ENCODE peak calls at places on chromosomes 2 and 18, in five cellular contexts. H is BJ; Z is GM10248; L is activated CD4-positive, alpha-beta T cell treated with anti-CD3 and anti-CD28 coated beads for 48 hours; N is stimulated activated CD8-positive, alpha-beta memory T cell treated with anti-CD3 and anti-CD28 coated beads, Interleukin-7, amount 100 ng/mL, for 1 hour. I is an unnamed sample.

GRCh38 chr2:112834379-112835014 is 2.1 kb downstream of the IL1B start:
- DNase-seq in H (no peak), Z (no peak), L (no peak), N (no peak), I (no peak)

GRCh38 chr2:12718662-12719399 is 2.1 kb downstream of the TRIB2 start:
- DNase-seq in H (no peak), Z (no peak), L (peak), N (no peak), I (peak)

GRCh38 chr2:187782301-187782700 is 228.1 kb upstream of the TFPI start:
- DNase-seq in H (no peak), Z (no peak), L (no peak), N (no peak), I (no peak)

GRCh38 chr2:199379251-199379650 is 78.5 kb downstream of the SATB2 start:
- DNase-seq in H (no peak), Z (no peak), L (no peak), N (no peak), I (peak)

GRCh38 chr2:61585383-61585782 is 47.2 kb upstream of the XPO1 start:
- DNase-seq in H (no peak), Z (peak), L (no peak), N (no peak), I (no peak)

GRCh38 chr2:118186110-118186857 is 98.0 kb downstream of the INSIG2 start:
- DNase-seq in H (peak), Z (peak), L (peak), N (peak), I (peak)

GRCh38 chr2:96116879-96117533 is 635 bp upstream of the ADRA2B start:
- DNase-seq in H (no peak), Z (peak), L (peak), N (no peak), I (peak)

GRCh38 chr2:33372940-33373553 is 103.4 kb upstream of the RASGRP3 start:
- DNase-seq in H (no peak), Z (peak), L (peak), N (no peak), I (no peak)

GRCh38 chr2:11507517-11507916 is 26.3 kb upstream of the GREB1 start:
- DNase-seq in H (no peak), Z (no peak), L (no peak), N (no peak), I (no peak)

GRCh38 chr2:28979041-28979440 is 2.1 kb upstream of the TOGARAM2 start:
- DNase-seq in H (no peak), Z (no peak), L (no peak), N (no peak), I (no peak)

GRCh38 chr2:142815375-142815774 is 62.1 kb upstream of the KYNU start:
- DNase-seq in H (no peak), Z (no peak), L (no peak), N (no peak), I (no peak)

GRCh38 chr2:231332388-231332787 is 63.1 kb upstream of the B3GNT7 start:
- DNase-seq in H (no peak), Z (no peak), L (no peak), N (no peak), I (no peak)

GRCh38 chr2:220855296-220855695 is 716.8 kb downstream of the EPHA4 start:
- DNase-seq in H (no peak), Z (no peak), L (no peak), N (no peak), I (peak)

GRCh38 chr2:8103085-8103708 is 578.7 kb upstream of the ID2 start:
- DNase-seq in H (no peak), Z (no peak), L (no peak), N (no peak), I (peak)

GRCh38 chr2:128558895-128559532 is 240.3 kb upstream of the HS6ST1 start:
- DNase-seq in H (no peak), Z (no peak), L (no peak), N (no peak), I (no peak)

GRCh38 chr2:127199223-127199622 is 20.9 kb downstream of the CYP27C1 start:
- DNase-seq in H (no peak), Z (no peak), L (no peak), N (no peak), I (no peak)

GRCh38 chr2:61832183-61832841 is 21.5 kb downstream of the FAM161A start:
- DNase-seq in H (no peak), Z (no peak), L (no peak), N (no peak), I (no peak)

GRCh38 chr18:32470136-32470712 is 458 bp downstream of the GAREM1 start:
- DNase-seq in H (no peak), Z (peak), L (no peak), N (no peak), I (peak)

GRCh38 chr2:10752236-10752635 is 30.8 kb downstream of the ATP6V1C2 start:
- DNase-seq in H (no peak), Z (no peak), L (no peak), N (no peak), I (no peak)

GRCh38 chr2:19802088-19802806 is 99.5 kb downstream of the TTC32 start:
- DNase-seq in H (no peak), Z (no peak), L (no peak), N (no peak), I (peak)

GRCh38 chr2:102253753-102254150 is 57.6 kb upstream of the IL1RL1 start:
- DNase-seq in H (no peak), Z (no peak), L (no peak), N (no peak), I (peak)

GRCh38 chr18:10138719-10139118 is 224.9 kb downstream of the VAPA start:
- DNase-seq in H (no peak), Z (no peak), L (no peak), N (no peak), I (peak)

GRCh38 chr2:28165087-28165652 is 227.5 kb upstream of the FOSL2 start:
- DNase-seq in H (no peak), Z (no peak), L (no peak), N (no peak), I (no peak)

GRCh38 chr2:146131785-146132184 is 1611.9 kb upstream of the ZEB2 start:
- DNase-seq in H (no peak), Z (no peak), L (no peak), N (no peak), I (no peak)

GRCh38 chr2:101500860-101501259 is 25.9 kb upstream of the RFX8 start:
- DNase-seq in H (no peak), Z (no peak), L (no peak), N (no peak), I (peak)

GRCh38 chr2:146952691-146953090 is 892.1 kb upstream of the ACVR2A start:
- DNase-seq in H (no peak), Z (no peak), L (no peak), N (no peak), I (no peak)

GRCh38 chr18:70046207-70046606 is 98.5 kb upstream of the CD226 start:
- DNase-seq in H (no peak), Z (no peak), L (no peak), N (no peak), I (peak)

GRCh38 chr18:21656402-21656801 is 44.3 kb downstream of the SNRPD1 start:
- DNase-seq in H (peak), Z (no peak), L (no peak), N (no peak), I (peak)

GRCh38 chr18:60826346-60826745 is 453.8 kb upstream of the MC4R start:
- DNase-seq in H (no peak), Z (no peak), L (no peak), N (no peak), I (no peak)

GRCh38 chr2:42073739-42074138 is 25.9 kb downstream of the PKDCC start:
- DNase-seq in H (no peak), Z (no peak), L (no peak), N (no peak), I (no peak)

I was measured in GM23248.